ENCODE peak calls at places on chromosomes 6 and 20, in nine cellular contexts. H is endothelial cell of umbilical vein, U is HCT116, B is MM.1S, T is PC-3, E is keratinocyte, M is SK-N-SH, P is IMR-90, Z is HepG2. W is an unnamed sample. For H4K20me1, the result is how much of the 10 kb centered on the place peaks cover.

GRCh38 chr20:2713285-2713684 is 20.7 kb downstream of the EBF4 start:
- DNase-seq in H (no peak), T (peak), Z (peak), U (no peak), M (no peak), E (no peak), B (no peak), P (no peak), W (no peak)

GRCh38 chr6:4805553-4806307 is 29.5 kb downstream of the CDYL start:
- DNase-seq in P (peak), M (peak), T (peak), H (peak), U (peak), E (no peak), Z (peak), B (no peak), W (peak)

GRCh38 chr6:139940741-139941712 is 566.6 kb upstream of the CITED2 start:
- DNase-seq in H (peak), Z (no peak), B (peak), T (no peak), M (no peak), E (no peak), U (no peak), P (peak), W (no peak)

GRCh38 chr20:13874269-13875158 is 89.7 kb downstream of the NDUFAF5 start:
- DNase-seq in B (no peak), P (no peak), E (no peak), Z (no peak), H (no peak), M (no peak), U (no peak), T (no peak), W (no peak)

GRCh38 chr6:16292942-16293341 is 54.6 kb downstream of the GMPR start:
- DNase-seq in M (no peak), E (no peak), T (no peak), B (no peak), U (no peak), H (no peak), Z (no peak), P (no peak), W (no peak)

GRCh38 chr6:39296745-39297640 is 17.2 kb downstream of the KCNK17 start:
- DNase-seq in T (no peak), E (no peak), Z (no peak), B (no peak), M (peak), P (peak), H (no peak), U (no peak), W (peak)

GRCh38 chr6:21199246-21199645 is 394.3 kb upstream of the SOX4 start:
- DNase-seq in E (no peak), M (peak), P (no peak), U (no peak), T (no peak), Z (no peak), B (no peak), H (no peak), W (no peak)

GRCh38 chr6:153814136-153814535 is 224.9 kb upstream of the OPRM1 start:
- DNase-seq in T (no peak), Z (no peak), E (no peak), U (no peak), M (no peak), P (no peak), H (no peak), B (no peak), W (no peak)

GRCh38 chr6:110728501-110728900 is 86.8 kb downstream of the CDK19 start:
- DNase-seq in E (no peak), T (no peak), Z (no peak), B (no peak), H (no peak), M (no peak), P (no peak), U (no peak), W (no peak)

GRCh38 chr6:50819906-50820589 is 1.4 kb downstream of the TFAP2B start:
- DNase-seq in B (no peak), Z (no peak), M (no peak), H (no peak), T (no peak), E (no peak), U (no peak), P (no peak), W (peak)

GRCh38 chr6:75849329-75850025 is 100.4 kb downstream of the MYO6 start:
- DNase-seq in M (no peak), Z (no peak), P (peak), B (no peak), T (peak), U (no peak), H (peak), E (no peak), W (no peak)

GRCh38 chr6:30885999-30886896 is 1.9 kb downstream of the DDR1 start:
- DNase-seq in B (no peak), T (peak), Z (peak), U (peak), H (no peak), P (peak), E (peak), M (peak), W (peak)

GRCh38 chr20:15637971-15638754 is 935.1 kb downstream of the KIF16B start:
- DNase-seq in P (no peak), U (no peak), M (no peak), E (no peak), T (peak), Z (no peak), H (peak), B (no peak), W (no peak)

GRCh38 chr6:55937227-55937626 is 61.8 kb upstream of the BMP5 start:
- DNase-seq in H (no peak), U (no peak), T (no peak), B (no peak), Z (no peak), P (no peak), E (no peak), M (no peak), W (no peak)

GRCh38 chr6:53524455-53524815 is 20.5 kb downstream of the GCLC start:
- DNase-seq in P (peak), M (no peak), T (peak), B (no peak), U (no peak), E (no peak), H (peak), Z (no peak), W (peak)

GRCh38 chr6:127956260-127956888 is 55.5 kb upstream of the THEMIS start:
- DNase-seq in M (no peak), E (no peak), P (no peak), U (peak), Z (no peak), H (no peak), T (peak), B (no peak), W (peak)

GRCh38 chr6:85986681-85987080 is 344.0 kb upstream of the SYNCRIP start:
- DNase-seq in U (no peak), E (no peak), H (no peak), B (no peak), T (no peak), M (no peak), Z (no peak), P (no peak), W (no peak)

GRCh38 chr6:167407239-167408064 is 82.6 kb downstream of the TTLL2 start:
- DNase-seq in H (no peak), E (no peak), T (no peak), Z (peak), P (no peak), B (no peak), U (no peak), M (no peak), W (no peak)

GRCh38 chr6:32169211-32169610 is 4.8 kb downstream of the EGFL8 start:
- DNase-seq in E (no peak), T (no peak), Z (no peak), P (no peak), B (no peak), H (no peak), M (no peak), U (no peak), W (peak)

GRCh38 chr20:58131111-58131510 is 97.3 kb downstream of the ANKRD60 start:
- DNase-seq in M (no peak), B (no peak), U (no peak), E (no peak), Z (no peak), H (no peak), P (no peak), T (peak), W (peak)

GRCh38 chr20:23455641-23456040 is 3.0 kb upstream of the CST11 start:
- DNase-seq in P (no peak), H (no peak), U (no peak), M (no peak), Z (no peak), E (no peak), B (no peak), T (no peak), W (no peak)

GRCh38 chr6:28807682-28808280 is 116.0 kb downstream of the TRIM27 start:
- DNase-seq in Z (peak), U (peak), P (peak), M (peak), E (no peak), T (peak), B (no peak), H (peak), W (peak)

GRCh38 chr6:31582230-31582601 is at the start of gene LTB:
- DNase-seq in B (no peak), P (no peak), Z (no peak), U (no peak), E (no peak), T (no peak), M (no peak), H (no peak), W (no peak)

GRCh38 chr6:34969662-34970265 is 80.7 kb downstream of the ANKS1A start:
- DNase-seq in H (no peak), P (peak), M (no peak), B (no peak), E (peak), Z (no peak), T (peak), U (no peak), W (no peak)

GRCh38 chr6:123213921-123214320 is 217.9 kb downstream of the CLVS2 start:
- DNase-seq in E (no peak), T (no peak), M (no peak), B (no peak), P (no peak), H (no peak), U (no peak), Z (no peak), W (no peak)

GRCh38 chr20:10673831-10674683 is at the start of gene JAG1:
- DNase-seq in M (peak), U (peak), E (peak), T (peak), H (peak), B (peak), Z (peak), P (peak), W (peak)
- H4K20me1 ChIP-seq in M (under half), U (under half), E (under half), T (under half), H (under half), B (under half), Z (under half), P (under half), W (under half)

GRCh38 chr20:50472693-50473610 is 37.2 kb upstream of the PTPN1 start:
- DNase-seq in E (no peak), U (no peak), B (no peak), H (no peak), Z (no peak), P (no peak), T (no peak), M (no peak), W (no peak)
- H3K9ac ChIP-seq in E (no peak), U (no peak), B (no peak), H (no peak), Z (no peak), P (no peak), T (no peak), M (no peak), W (no peak)

DNA sequence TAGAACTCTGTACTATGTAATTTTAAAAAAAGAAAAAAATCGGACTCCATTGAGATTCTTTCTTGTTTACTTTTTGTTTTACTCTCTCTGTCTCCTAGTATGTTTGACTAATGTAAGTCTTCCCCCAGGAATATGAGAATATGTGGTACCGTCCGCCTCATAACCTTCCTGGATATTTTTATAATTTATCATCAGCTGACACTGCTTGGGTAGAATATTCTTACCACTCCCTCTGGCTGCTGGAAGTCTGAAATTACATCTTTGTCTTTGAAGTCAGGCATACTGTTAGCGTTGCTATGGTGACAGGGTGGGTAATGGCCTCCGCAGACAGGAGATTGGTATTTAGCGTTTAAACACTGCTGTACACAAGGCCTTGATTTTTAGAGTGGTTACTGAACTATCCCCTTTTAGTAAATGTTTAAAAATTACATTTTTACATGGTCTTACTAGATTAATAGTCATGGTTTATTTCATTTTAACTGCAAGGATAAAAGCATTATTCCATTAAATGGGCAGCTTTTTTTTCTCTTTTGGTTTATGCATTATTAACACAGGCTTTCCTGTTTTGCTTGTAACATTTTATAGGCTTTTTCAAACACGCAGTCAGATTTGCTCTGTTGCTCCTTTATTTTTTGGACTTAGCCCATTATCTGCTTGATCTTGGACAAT is 176.4 kb downstream of the ARID1B start:
- DNase-seq in E (peak), Z (peak), M (peak), B (no peak), P (peak), T (peak), U (peak), H (peak), W (peak)
- H2AFZ ChIP-seq in E (no peak), Z (no peak), M (peak), B (no peak), P (no peak), T (peak), U (no peak), H (no peak), W (peak)

GRCh38 chr20:63277466-63278272 is 5.1 kb downstream of the ARFGAP1 start:
- DNase-seq in B (no peak), H (no peak), E (no peak), P (no peak), U (no peak), T (no peak), Z (no peak), M (no peak), W (no peak)
- H4K20me1 ChIP-seq in B (under half), H (under half), E (under half), P (half or more), U (under half), T (under half), Z (under half), M (half or more), W (under half)

GRCh38 chr20:24962182-24962492 is 13.1 kb downstream of the CST7 start:
- DNase-seq in E (no peak), M (no peak), H (no peak), T (no peak), B (no peak), P (no peak), U (no peak), Z (no peak), W (no peak)
- H3K9ac ChIP-seq in E (no peak), M (no peak), H (no peak), T (no peak), B (no peak), P (no peak), U (no peak), Z (no peak), W (no peak)

GRCh38 chr6:108164537-108164814 is 1.3 kb upstream of the NR2E1 start:
- DNase-seq in H (no peak), E (no peak), B (no peak), T (no peak), Z (no peak), P (no peak), M (no peak), U (no peak), W (no peak)

GRCh38 chr6:108167449-108167903 is 1.7 kb downstream of the NR2E1 start:
- DNase-seq in P (no peak), E (no peak), M (no peak), B (no peak), U (no peak), H (no peak), Z (no peak), T (no peak), W (no peak)

GRCh38 chr6:108166664-108167448 is 1.0 kb downstream of the NR2E1 start:
- DNase-seq in E (no peak), Z (no peak), B (no peak), U (no peak), H (no peak), T (no peak), M (peak), P (no peak), W (no peak)

GRCh38 chr6:108164815-108165706 is 761 bp upstream of the NR2E1 start:
- DNase-seq in M (peak), B (no peak), T (no peak), E (no peak), Z (no peak), H (no peak), P (no peak), U (no peak), W (peak)

DNA sequence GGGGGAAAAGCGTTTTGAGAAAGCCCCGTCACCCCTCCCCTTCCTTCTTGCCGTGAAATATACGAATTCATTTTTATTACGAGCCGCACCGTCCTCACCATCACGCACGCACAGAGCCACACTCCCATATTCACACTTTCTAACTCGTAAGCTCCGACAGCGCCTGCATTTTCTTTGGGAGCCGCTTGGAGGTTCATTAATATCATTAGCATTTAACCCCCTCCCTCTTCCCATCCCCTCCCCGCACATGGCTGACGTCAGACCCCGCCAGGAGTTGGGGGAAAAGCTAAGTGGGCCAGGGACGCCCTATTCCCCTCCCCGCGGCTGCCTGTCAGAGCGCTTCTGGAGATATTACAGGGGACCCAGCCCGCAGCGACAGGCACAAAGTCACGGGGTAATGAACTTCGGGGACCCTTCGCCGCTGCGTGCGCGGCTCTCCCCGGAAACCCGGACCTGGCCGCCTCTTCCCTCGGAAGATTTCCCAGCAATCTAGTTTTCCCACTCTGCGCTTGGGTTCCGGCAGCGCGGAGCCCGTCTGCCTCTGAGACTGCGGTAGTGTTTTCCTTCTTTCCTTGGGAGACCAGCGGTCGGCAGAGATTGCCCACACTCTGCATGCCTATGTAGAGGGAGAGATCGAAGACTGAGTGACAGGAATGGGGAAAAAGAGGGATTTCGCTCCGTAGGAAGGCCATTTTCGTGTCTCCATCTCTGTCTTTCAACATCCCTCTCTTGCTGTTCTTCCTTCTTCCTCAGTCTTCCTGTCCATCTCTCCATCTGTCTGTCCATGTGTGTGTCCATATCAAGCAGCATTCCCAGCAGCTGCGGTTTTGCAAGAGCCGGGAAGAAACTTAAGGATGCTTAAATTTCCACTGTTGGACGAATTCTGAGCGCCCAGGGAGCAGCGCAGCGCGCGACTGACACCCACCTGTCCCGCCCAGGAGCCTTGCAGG is at the start of gene NR2E1:
- DNase-seq in Z (no peak), B (no peak), U (no peak), T (no peak), E (no peak), P (peak), H (no peak), M (peak), W (peak)
- H2AFZ ChIP-seq in Z (no peak), B (no peak), U (no peak), T (no peak), E (peak), P (peak), H (no peak), M (peak), W (peak)

DNA sequence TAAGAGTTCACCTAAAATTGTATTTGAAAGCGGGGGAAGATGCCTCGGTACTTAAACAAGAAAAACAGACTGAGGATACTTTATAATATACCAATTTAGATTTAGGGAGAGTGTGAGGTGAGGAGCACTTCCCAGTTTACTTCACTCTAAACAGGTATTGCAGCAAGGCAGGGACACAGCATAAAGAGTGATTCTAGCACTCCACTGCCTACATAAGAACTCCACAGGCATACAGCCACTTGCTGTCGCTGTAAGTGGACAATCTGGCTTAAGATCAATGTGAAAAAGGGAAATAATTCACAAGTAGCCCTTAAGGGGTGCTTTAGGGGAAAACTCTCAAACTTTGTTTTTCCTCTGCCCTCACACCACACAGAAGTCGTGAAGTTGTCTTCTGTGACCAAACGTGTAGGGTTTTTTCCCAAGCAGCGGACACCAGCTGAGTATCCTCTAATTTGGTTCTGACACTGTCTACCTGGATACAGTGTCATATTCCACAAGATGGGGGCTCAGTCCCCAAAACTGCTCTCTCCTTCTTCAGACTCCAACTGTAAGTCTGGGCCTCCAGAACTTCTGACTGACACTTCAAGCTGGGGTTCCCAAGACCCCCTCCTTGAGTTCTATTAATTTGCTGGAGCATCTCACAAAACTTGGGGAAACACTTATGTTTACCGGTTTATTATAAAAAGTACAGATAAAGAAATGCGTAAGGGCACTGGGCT is 9.3 kb downstream of the ADNP start:
- DNase-seq in P (no peak), U (no peak), H (no peak), M (no peak), B (no peak), T (no peak), Z (no peak), E (no peak), W (no peak)
- H4K20me1 ChIP-seq in P (half or more), U (half or more), H (under half), M (half or more), B (half or more), T (half or more), Z (half or more), E (under half), W (under half)

DNA sequence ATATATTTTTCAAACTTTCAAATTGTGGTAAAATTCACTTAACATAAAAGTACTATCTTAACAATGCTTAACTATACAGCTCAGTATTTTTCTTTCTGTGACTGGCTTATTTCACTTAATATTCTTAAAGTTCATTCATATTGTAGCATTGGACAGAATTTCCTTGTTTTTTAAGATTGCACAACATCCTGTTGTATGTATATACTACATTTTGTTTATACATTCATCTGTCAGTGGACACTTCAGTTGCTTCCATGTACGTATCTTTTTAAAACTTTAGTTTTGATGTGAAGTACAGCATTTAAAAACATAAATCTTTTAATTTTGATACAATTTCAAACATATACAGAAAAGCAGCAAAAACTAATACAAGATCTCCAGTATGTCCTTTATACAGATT is 220.7 kb downstream of the ZFAND3 start:
- DNase-seq in E (no peak), U (no peak), B (no peak), T (no peak), M (no peak), H (no peak), P (peak), Z (no peak), W (no peak)
- H3K9ac ChIP-seq in E (no peak), U (no peak), B (no peak), T (no peak), M (no peak), H (no peak), P (no peak), Z (no peak), W (no peak)